ENCODE peak calls at places on chromosome 21, in seven cellular contexts. I is psoas muscle, E is transverse colon, X is small intestine, W is right atrium auricular region, D is right lobe of liver, M is aorta. U is an unnamed sample. For H3K4me1, the result is how much of the 10 kb centered on the place peaks cover.

GRCh38 chr21:15289896-15290841 is 225.4 kb upstream of the NRIP1 start:
- DNase-seq in I (peak), E (peak), X (peak), W (no peak), D (no peak), M (no peak), U (peak)

GRCh38 chr21:41974752-41975053 is 20.9 kb upstream of the C2CD2 start:
- DNase-seq in I (no peak), E (no peak), X (no peak), W (peak), D (no peak), M (no peak), U (no peak)

GRCh38 chr21:46538262-46538661 is 66.6 kb downstream of the S100B start:
- DNase-seq in I (no peak), E (no peak), X (no peak), W (no peak), D (no peak), M (no peak), U (no peak)

GRCh38 chr21:8988696-8989095 is 1532.7 kb upstream of the TPTE start:
- DNase-seq in I (no peak), E (no peak), X (no peak), W (no peak), D (no peak), M (no peak), U (no peak)

GRCh38 chr21:25790122-25790951 is 55.6 kb downstream of the GABPA start:
- DNase-seq in I (no peak), E (no peak), X (peak), W (no peak), D (no peak), M (no peak), U (no peak)

GRCh38 chr21:41751621-41752020 is 15.2 kb downstream of the RIPK4 start:
- DNase-seq in I (no peak), E (no peak), X (peak), W (no peak), D (no peak), M (peak), U (peak)

GRCh38 chr21:17348849-17349248 is 164.0 kb upstream of the CXADR start:
- DNase-seq in I (no peak), E (no peak), X (no peak), W (no peak), D (no peak), M (no peak), U (no peak)

GRCh38 chr21:39000496-39000895 is 182.8 kb downstream of the PSMG1 start:
- DNase-seq in I (no peak), E (no peak), X (no peak), W (no peak), D (peak), M (no peak), U (no peak)

GRCh38 chr21:44423312-44423821 is 31.9 kb upstream of the LRRC3 start:
- DNase-seq in I (no peak), E (no peak), X (no peak), W (no peak), D (peak), M (peak), U (peak)

GRCh38 chr21:39048574-39048973 is 134.7 kb downstream of the PSMG1 start:
- DNase-seq in I (no peak), E (no peak), X (no peak), W (no peak), D (no peak), M (peak), U (no peak)

GRCh38 chr21:21286170-21286798 is 288.1 kb downstream of the NCAM2 start:
- DNase-seq in I (no peak), E (no peak), X (no peak), W (no peak), D (no peak), M (no peak), U (no peak)

DNA sequence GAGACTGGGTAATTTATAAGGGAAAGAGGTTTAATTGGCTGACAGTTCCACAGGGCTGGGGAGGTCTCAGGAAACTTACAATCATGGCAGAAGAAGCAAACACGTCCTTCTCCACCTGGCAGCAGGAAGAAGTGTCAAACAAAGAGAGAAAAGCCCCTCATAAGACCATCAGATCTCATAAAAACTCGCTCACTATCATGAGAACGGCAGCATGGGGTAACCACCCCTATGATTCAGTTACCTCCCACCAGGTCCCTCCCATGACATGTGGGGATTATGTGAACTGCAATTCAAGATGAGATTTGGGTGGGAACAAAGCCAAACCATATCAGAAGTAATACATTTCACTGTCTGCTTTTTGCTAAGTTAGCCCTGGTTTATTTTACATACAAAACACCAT is 68.5 kb downstream of the RBM11 start:
- DNase-seq in I (no peak), E (no peak), X (no peak), W (no peak), D (no peak), M (no peak), U (no peak)
- H3K4me1 ChIP-seq in I (under half), E (under half), X (under half), W (under half), D (under half), M (under half), U (under half)

GRCh38 chr21:27146268-27146667 is 179.4 kb upstream of the ADAMTS5 start:
- DNase-seq in I (no peak), E (no peak), X (no peak), W (no peak), D (no peak), M (no peak), U (no peak)
- H3K4me3 ChIP-seq in I (no peak), E (no peak), X (no peak), W (no peak), D (no peak), M (no peak), U (no peak)

GRCh38 chr21:29316029-29316742 is 17.5 kb downstream of the BACH1 start:
- DNase-seq in I (no peak), E (no peak), X (no peak), W (no peak), D (no peak), M (no peak), U (no peak)
- H3K4me1 ChIP-seq in I (half or more), E (half or more), X (under half), W (half or more), D (under half), M (under half), U (under half)

GRCh38 chr21:37009740-37010341 is 3.3 kb downstream of the RIPPLY3 start:
- DNase-seq in I (peak), E (peak), X (peak), W (peak), D (peak), M (peak), U (peak)
- H3K4me3 ChIP-seq in I (peak), E (peak), X (peak), W (no peak), D (peak), M (no peak), U (peak)

U was measured in upper lobe of right lung.